ENCODE peak calls at places on chromosomes 4 and X, in eight cellular contexts. W is ovary, Y is brain microvascular endothelial cell, U is heart left ventricle, K is A673, C is A549, N is gastrocnemius medialis, B is upper lobe of left lung. E is an unnamed sample.
A peak's percentile ranks its signal among the peaks of the same experiment; 100 is the strongest.

GRCh38 chr4:187268940-187269339 is 545.3 kb upstream of the FAT1 start:
- DNase-seq in K (no peak), W (no peak), B (no peak), U (no peak), N (no peak), C (no peak), Y (no peak), E (peak; percentile 52)

GRCh38 chrX:125198546-125198945 is 121.1 kb upstream of the TEX13C start:
- DNase-seq in U (no peak), Y (no peak), N (no peak), B (no peak), K (peak; percentile 50), C (no peak), W (no peak), E (no peak)

GRCh38 chr4:156800463-156800862 is 171.1 kb downstream of the PDGFC start:
- DNase-seq in Y (no peak), K (no peak), C (no peak), W (no peak), U (no peak), N (no peak), B (no peak), E (no peak)

GRCh38 chrX:13074297-13075262 is 30.2 kb upstream of the FAM9C start:
- DNase-seq in U (no peak), Y (no peak), K (no peak), N (no peak), W (no peak), B (no peak), C (no peak), E (no peak)

GRCh38 chr4:119656342-119656741 is 27.7 kb upstream of the PDE5A start:
- DNase-seq in C (no peak), U (no peak), Y (no peak), B (no peak), K (no peak), N (no peak), W (no peak), E (no peak)

GRCh38 chr4:133152801-133153526 is 3.9 kb downstream of the PCDH10 start:
- DNase-seq in B (no peak), Y (peak; percentile 13), C (no peak), K (peak; percentile 51), W (no peak), N (no peak), U (no peak), E (no peak)

GRCh38 chr4:88320780-88321373 is 36.5 kb upstream of the PPM1K start:
- DNase-seq in C (no peak), N (no peak), W (no peak), K (no peak), B (peak; percentile 40), U (no peak), Y (peak; percentile 33), E (peak; percentile 30)

GRCh38 chr4:187685247-187685646 is 310.3 kb upstream of the ZFP42 start:
- DNase-seq in C (peak; percentile 6), U (no peak), Y (no peak), K (no peak), N (no peak), W (no peak), B (no peak), E (no peak)

GRCh38 chr4:171954650-171955049 is 141.4 kb downstream of the GALNTL6 start:
- DNase-seq in B (no peak), N (no peak), W (no peak), U (no peak), K (peak; percentile 3), Y (no peak), C (no peak), E (peak; percentile 1)

GRCh38 chr4:109435635-109436034 is 2.0 kb downstream of the SEC24B start:
- DNase-seq in B (no peak), C (no peak), U (no peak), W (no peak), K (no peak), N (no peak), Y (no peak), E (no peak)
- H3K4me3 ChIP-seq in B (no peak overlapping the region), C (no peak overlapping the region), U (no peak overlapping the region), W (no peak overlapping the region), K (peak overlapping the region; percentile 62), N (no peak overlapping the region), Y (no peak overlapping the region), E (peak overlapping the region; percentile 81)

DNA sequence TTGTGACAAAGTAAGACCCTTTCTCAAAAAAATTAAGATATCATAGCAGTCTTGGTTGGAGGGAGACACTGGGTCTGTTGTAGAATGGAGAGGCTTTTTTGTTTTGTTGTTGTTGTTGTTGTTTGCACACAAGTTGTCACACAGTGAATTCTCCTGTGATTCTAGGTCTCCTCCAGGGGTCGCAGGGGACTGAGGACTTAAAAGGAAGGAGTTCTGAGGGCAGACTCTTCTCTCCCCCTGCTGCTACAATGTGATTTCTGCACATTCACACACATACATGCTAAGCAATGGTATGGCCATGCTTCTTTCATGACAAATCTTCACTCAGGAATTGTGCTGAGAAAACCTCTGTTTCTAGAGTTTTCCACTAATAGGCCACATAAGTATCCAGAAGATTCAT is 71.1 kb downstream of the ZNF732 start:
- DNase-seq in B (no peak), N (no peak), C (no peak), W (no peak), U (no peak), Y (no peak), K (no peak), E (no peak)
- TF ChIP-seq CTCF in B (no peak), N (no peak), C (no peak), W (no peak), U (no peak), Y (no peak), K (no peak), E (no peak)

DNA sequence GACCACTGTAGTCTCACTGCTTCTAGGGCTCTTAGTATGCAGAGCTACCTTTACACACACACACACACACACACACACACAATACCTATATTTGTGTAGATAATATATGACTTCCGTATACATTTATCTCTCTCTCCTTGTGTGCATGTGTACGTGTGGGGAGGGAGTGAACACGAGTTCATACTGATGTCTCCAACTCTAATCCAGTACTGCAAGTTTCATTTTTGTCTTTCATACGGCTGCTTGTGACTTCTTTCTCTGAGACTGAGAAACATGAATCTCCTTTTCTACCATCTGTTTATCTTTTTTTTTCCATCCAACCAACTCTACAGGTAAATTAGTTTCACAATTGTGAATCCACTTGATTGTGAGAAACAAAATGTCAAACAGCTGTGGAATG is 1229.5 kb upstream of the AGA start:
- DNase-seq in B (no peak), N (no peak), W (no peak), C (no peak), Y (no peak), U (no peak), K (no peak), E (no peak)
- H3K4me3 ChIP-seq in B (no peak overlapping the region), N (no peak overlapping the region), W (no peak overlapping the region), C (no peak overlapping the region), Y (no peak overlapping the region), U (no peak overlapping the region), K (no peak overlapping the region), E (no peak overlapping the region)

GRCh38 chrX:112910418-112910817 is 69.8 kb upstream of the AMOT start:
- DNase-seq in U (no peak), K (no peak), Y (no peak), W (no peak), B (no peak), N (no peak), C (no peak), E (no peak)

GRCh38 chrX:112913807-112914206 is 73.2 kb upstream of the AMOT start:
- DNase-seq in U (no peak), W (no peak), Y (no peak), K (no peak), C (no peak), B (no peak), N (no peak), E (no peak)
- TF ChIP-seq CTCF in U (no peak), W (no peak), Y (no peak), K (no peak), C (no peak), B (no peak), N (no peak), E (peak; percentile 7)

GRCh38 chr4:153465583-153465921 is 608 bp upstream of the TMEM131L start:
- DNase-seq in B (peak; percentile 45), C (peak; percentile 37), Y (peak; percentile 70), U (peak; percentile 58), W (no peak), N (peak; percentile 45), K (peak; percentile 57), E (peak; percentile 52)

GRCh38 chr4:153465922-153466636 is at the start of gene TMEM131L:
- DNase-seq in K (peak; percentile 85), U (peak; percentile 82), Y (peak; percentile 38), B (peak; percentile 76), N (peak; percentile 61), W (peak; percentile 55), C (peak; percentile 44), E (peak; percentile 61)

GRCh38 chr4:153466637-153467153 is 535 bp downstream of the TMEM131L start:
- DNase-seq in U (peak; percentile 30), W (peak; percentile 22), B (no peak), Y (no peak), C (peak; percentile 13), K (no peak), N (no peak), E (no peak)

GRCh38 chr4:153464068-153464467 is 2.1 kb upstream of the TMEM131L start:
- DNase-seq in B (no peak), C (no peak), U (no peak), N (peak; percentile 42), Y (no peak), W (no peak), K (peak; percentile 44), E (no peak)

DNA sequence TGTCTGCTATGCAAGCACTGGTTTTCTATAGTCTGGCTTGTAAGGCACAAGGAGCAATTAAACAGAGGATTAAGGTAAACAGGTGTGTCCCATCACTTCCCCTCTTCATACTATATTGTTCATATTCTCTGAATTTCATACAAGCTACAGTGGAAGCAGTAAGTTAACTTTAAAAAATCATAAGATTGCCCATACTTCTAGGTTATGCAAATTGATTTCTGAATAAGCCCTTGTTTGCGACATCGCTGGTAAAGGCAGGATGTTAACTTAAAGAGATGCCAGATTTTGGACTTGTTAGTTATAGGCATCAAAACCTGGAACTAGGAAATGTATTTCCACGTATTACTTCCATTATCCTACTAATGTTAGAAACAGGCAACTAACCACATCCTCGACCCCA is 1.0 kb upstream of the TMEM131L start:
- DNase-seq in C (no peak), U (no peak), K (peak; percentile 15), B (no peak), W (no peak), N (no peak), Y (no peak), E (no peak)
- H3K4me3 ChIP-seq in C (peak overlapping the region; percentile 71), U (peak overlapping the region; percentile 86), K (peak overlapping the region; percentile 91), B (no peak overlapping the region), W (peak overlapping the region; percentile 69), N (peak overlapping the region; percentile 95), Y (no peak overlapping the region), E (peak overlapping the region; percentile 83)

GRCh38 chrX:76509775-76510174 is 82.3 kb downstream of the MAGEE1 start:
- DNase-seq in U (no peak), K (no peak), W (no peak), B (no peak), Y (no peak), N (no peak), C (no peak), E (no peak)
- TF ChIP-seq CTCF in U (no peak), K (no peak), W (no peak), B (no peak), Y (no peak), N (no peak), C (no peak), E (no peak)

GRCh38 chrX:18872621-18873020 is 111.3 kb downstream of the PHKA2 start:
- DNase-seq in W (no peak), C (no peak), N (no peak), Y (no peak), B (no peak), U (no peak), K (no peak), E (no peak)
- H3K4me3 ChIP-seq in W (no peak overlapping the region), C (no peak overlapping the region), N (no peak overlapping the region), Y (no peak overlapping the region), B (no peak overlapping the region), U (no peak overlapping the region), K (no peak overlapping the region), E (no peak overlapping the region)